ENCODE peak calls at places on chromosomes 11 and 22, in four cellular contexts. E is neural progenitor cell, S is skeletal muscle cell, U is SW 1271. O is an unnamed sample.

GRCh38 chr11:62601114-62601363 is 626 bp downstream of the MTA2 start:
- DNase-seq in E (no peak), U (no peak), S (no peak), O (peak)

GRCh38 chr11:9973921-9974320 is 310.0 kb downstream of the SWAP70 start:
- DNase-seq in U (no peak), S (no peak), E (no peak), O (no peak)

GRCh38 chr22:44497218-44497903 is 672 bp downstream of the RTL6 start:
- DNase-seq in E (peak), S (no peak), U (no peak), O (no peak)

GRCh38 chr11:30984827-30985226 is 384.7 kb downstream of the DCDC1 start:
- DNase-seq in U (no peak), E (no peak), S (peak), O (no peak)

GRCh38 chr11:128506999-128507591 is 80.3 kb downstream of the ETS1 start:
- DNase-seq in E (no peak), S (peak), U (peak), O (no peak)

GRCh38 chr11:123594188-123594901 is 60.1 kb downstream of the SCN3B start:
- DNase-seq in E (no peak), U (no peak), S (no peak), O (no peak)

GRCh38 chr11:41309716-41310115 is 149.7 kb downstream of the LRRC4C start:
- DNase-seq in U (no peak), S (no peak), E (peak), O (no peak)

GRCh38 chr11:123559418-123559817 is 95.0 kb downstream of the SCN3B start:
- DNase-seq in S (no peak), U (no peak), E (peak), O (no peak)

GRCh38 chr11:63682045-63682915 is 980 bp downstream of the RTN3 start:
- DNase-seq in E (peak), S (no peak), U (no peak), O (peak)

GRCh38 chr11:79116600-79116999 is 324.2 kb downstream of the TENM4 start:
- DNase-seq in U (no peak), E (no peak), S (no peak), O (no peak)

GRCh38 chr11:123653997-123654565 is 343 bp downstream of the SCN3B start:
- DNase-seq in S (no peak), U (peak), E (peak), O (peak)

GRCh38 chr11:41878158-41878557 is 418.7 kb upstream of the LRRC4C start:
- DNase-seq in E (no peak), U (no peak), S (peak), O (no peak)

GRCh38 chr11:117825538-117826359 is 1.2 kb upstream of the FXYD2 start:
- DNase-seq in S (no peak), U (no peak), E (no peak), O (no peak)

GRCh38 chr11:59728913-59729312 is 15.3 kb upstream of the OR10V1 start:
- DNase-seq in U (no peak), E (no peak), S (no peak), O (no peak)

GRCh38 chr22:18058770-18059169 is 19.0 kb upstream of the PEX26 start:
- DNase-seq in U (no peak), E (no peak), S (no peak), O (no peak)

GRCh38 chr11:123173040-123173855 is 21.8 kb downstream of the CLMP start:
- DNase-seq in U (no peak), S (peak), E (no peak), O (no peak)

GRCh38 chr22:32996702-32997101 is 61.5 kb downstream of the SYN3 start:
- DNase-seq in E (no peak), S (no peak), U (no peak), O (no peak)

GRCh38 chr11:119094816-119095065 is 6.9 kb downstream of the DPAGT1 start:
- DNase-seq in S (peak), E (peak), U (peak), O (peak)

GRCh38 chr22:39527481-39527961 is 5.0 kb downstream of the RPS19BP1 start:
- DNase-seq in E (no peak), U (no peak), S (no peak), O (no peak)

GRCh38 chr11:121930004-121930965 is 185.7 kb downstream of the BLID start:
- DNase-seq in S (no peak), E (peak), U (no peak), O (peak)

GRCh38 chr11:106786251-106786650 is 232.0 kb downstream of the GUCY1A2 start:
- DNase-seq in S (no peak), U (no peak), E (no peak), O (no peak)

GRCh38 chr11:96028746-96029145 is 104.8 kb upstream of the MTMR2 start:
- DNase-seq in S (no peak), E (no peak), U (no peak), O (no peak)

GRCh38 chr22:41770715-41771452 is 29.6 kb upstream of the CCDC134 start:
- DNase-seq in E (no peak), S (no peak), U (no peak), O (no peak)

GRCh38 chr11:128501576-128502549 is 85.5 kb downstream of the ETS1 start:
- DNase-seq in U (peak), E (peak), S (peak), O (no peak)

GRCh38 chr11:3200388-3201111 is 18.1 kb downstream of the MRGPRG start:
- DNase-seq in U (no peak), E (no peak), S (no peak), O (no peak)

GRCh38 chr11:120134106-120134930 is 3.6 kb downstream of the TRIM29 start:
- DNase-seq in E (no peak), U (no peak), S (no peak), O (no peak)

GRCh38 chr11:13221722-13222121 is 55.9 kb upstream of the BMAL1 start:
- DNase-seq in U (no peak), E (peak), S (no peak), O (no peak)

GRCh38 chr11:35141538-35141937 is 2.6 kb downstream of the CD44 start:
- DNase-seq in U (no peak), S (no peak), E (no peak), O (peak)

GRCh38 chr11:61158691-61159381 is 2.4 kb downstream of the VPS37C start:
- DNase-seq in S (peak), E (no peak), U (no peak), O (no peak)

GRCh38 chr11:71209181-71209580 is 43.2 kb downstream of the SHANK2 start:
- DNase-seq in E (no peak), S (no peak), U (no peak), O (no peak)

GRCh38 chr11:77198440-77198849 is 70.4 kb downstream of the MYO7A start:
- DNase-seq in U (no peak), S (no peak), E (peak), O (no peak)

GRCh38 chr11:13215157-13215556 is 62.4 kb upstream of the BMAL1 start:
- DNase-seq in E (no peak), U (peak), S (peak), O (no peak)

GRCh38 chr22:24474649-24475048 is 20.5 kb upstream of the UPB1 start:
- DNase-seq in S (no peak), E (no peak), U (no peak), O (no peak)

GRCh38 chr11:3382613-3383275 is 3.8 kb upstream of the ZNF195 start:
- DNase-seq in S (no peak), U (no peak), E (no peak), O (no peak)

GRCh38 chr22:18031670-18032454 is 7.5 kb upstream of the MICAL3 start:
- DNase-seq in S (peak), E (no peak), U (peak), O (no peak)

GRCh38 chr22:19905619-19906276 is 35.8 kb upstream of the COMT start:
- DNase-seq in S (no peak), U (no peak), E (no peak), O (no peak)

GRCh38 chr11:68214173-68215086 is 1.3 kb upstream of the KMT5B start:
- DNase-seq in U (no peak), E (peak), S (no peak), O (no peak)

GRCh38 chr11:11965656-11966353 is 42.6 kb downstream of the DKK3 start:
- DNase-seq in U (no peak), S (no peak), E (no peak), O (no peak)

O was measured in B cell.